ENCODE peak calls at places on chromosome 5, in eight cellular contexts. One of them, this sample, is unnamed.

GRCh38 chr5:158686240-158686639 is 413.5 kb downstream of the EBF1 start:
- DNase-seq in GM13977: no peak
- DNase-seq in nephron progenitor cell: no peak
- DNase-seq in mucosa of descending colon: no peak
- DNase-seq in BJ: no peak
- DNase-seq in fibroblast of pulmonary artery: no peak
- DNase-seq in brain microvascular endothelial cell: no peak
- DNase-seq in RWPE1: no peak
- DNase-seq in this sample: no peak

GRCh38 chr5:160175438-160176218 is 53.7 kb upstream of the FABP6 start:
- DNase-seq in mucosa of descending colon: no peak
- DNase-seq in fibroblast of pulmonary artery: peak; percentile 40
- DNase-seq in GM13977: no peak
- DNase-seq in BJ: no peak
- DNase-seq in brain microvascular endothelial cell: no peak
- DNase-seq in nephron progenitor cell: peak; percentile 44
- DNase-seq in RWPE1: no peak
- DNase-seq in this sample: no peak

GRCh38 chr5:172559004-172559932 is 81.8 kb upstream of the NEURL1B start:
- DNase-seq in nephron progenitor cell: peak; percentile 26
- DNase-seq in mucosa of descending colon: peak; percentile 55
- DNase-seq in GM13977: no peak
- DNase-seq in brain microvascular endothelial cell: peak; percentile 95
- DNase-seq in BJ: peak; percentile 65
- DNase-seq in RWPE1: peak; percentile 92
- DNase-seq in fibroblast of pulmonary artery: peak; percentile 95
- DNase-seq in this sample: no peak

GRCh38 chr5:154132718-154133307 is 57.7 kb upstream of the GALNT10 start:
- DNase-seq in BJ: no peak
- DNase-seq in fibroblast of pulmonary artery: no peak
- DNase-seq in brain microvascular endothelial cell: no peak
- DNase-seq in GM13977: no peak
- DNase-seq in nephron progenitor cell: no peak
- DNase-seq in RWPE1: no peak
- DNase-seq in mucosa of descending colon: no peak
- DNase-seq in this sample: no peak

GRCh38 chr5:179129607-179130071 is 69.5 kb downstream of the ZNF354C start:
- DNase-seq in brain microvascular endothelial cell: no peak
- DNase-seq in GM13977: no peak
- DNase-seq in RWPE1: no peak
- DNase-seq in fibroblast of pulmonary artery: no peak
- DNase-seq in BJ: no peak
- DNase-seq in nephron progenitor cell: no peak
- DNase-seq in mucosa of descending colon: no peak
- DNase-seq in this sample: no peak

GRCh38 chr5:6712136-6712581 is 1.1 kb upstream of the TENT4A start:
- DNase-seq in RWPE1: no peak
- DNase-seq in mucosa of descending colon: peak; percentile 56
- DNase-seq in fibroblast of pulmonary artery: peak; percentile 58
- DNase-seq in GM13977: no peak
- DNase-seq in nephron progenitor cell: peak; percentile 61
- DNase-seq in brain microvascular endothelial cell: peak; percentile 51
- DNase-seq in BJ: no peak
- DNase-seq in this sample: no peak

GRCh38 chr5:149550267-149550582 is 1.0 kb downstream of the CSNK1A1 start:
- DNase-seq in mucosa of descending colon: no peak
- DNase-seq in BJ: peak; percentile 19
- DNase-seq in nephron progenitor cell: no peak
- DNase-seq in GM13977: no peak
- DNase-seq in RWPE1: peak; percentile 54
- DNase-seq in fibroblast of pulmonary artery: peak; percentile 73
- DNase-seq in brain microvascular endothelial cell: no peak
- DNase-seq in this sample: no peak

GRCh38 chr5:118832974-118833373 is 155.4 kb downstream of the DTWD2 start:
- DNase-seq in nephron progenitor cell: no peak
- DNase-seq in brain microvascular endothelial cell: no peak
- DNase-seq in fibroblast of pulmonary artery: no peak
- DNase-seq in mucosa of descending colon: no peak
- DNase-seq in RWPE1: no peak
- DNase-seq in BJ: no peak
- DNase-seq in GM13977: no peak
- DNase-seq in this sample: no peak

GRCh38 chr5:164433471-164433870 is 928.1 kb downstream of the MAT2B start:
- DNase-seq in fibroblast of pulmonary artery: peak; percentile 27
- DNase-seq in brain microvascular endothelial cell: no peak
- DNase-seq in BJ: no peak
- DNase-seq in RWPE1: no peak
- DNase-seq in GM13977: no peak
- DNase-seq in mucosa of descending colon: no peak
- DNase-seq in nephron progenitor cell: no peak
- DNase-seq in this sample: no peak

GRCh38 chr5:100691085-100691484 is 155.9 kb downstream of the FAM174A start:
- DNase-seq in GM13977: no peak
- DNase-seq in brain microvascular endothelial cell: no peak
- DNase-seq in mucosa of descending colon: no peak
- DNase-seq in BJ: no peak
- DNase-seq in RWPE1: no peak
- DNase-seq in fibroblast of pulmonary artery: no peak
- DNase-seq in nephron progenitor cell: no peak
- DNase-seq in this sample: no peak

GRCh38 chr5:30572279-30572678 is 621.2 kb upstream of the CDH6 start:
- DNase-seq in BJ: no peak
- DNase-seq in RWPE1: no peak
- DNase-seq in fibroblast of pulmonary artery: peak; percentile 1
- DNase-seq in nephron progenitor cell: no peak
- DNase-seq in brain microvascular endothelial cell: peak; percentile 51
- DNase-seq in GM13977: no peak
- DNase-seq in mucosa of descending colon: no peak
- DNase-seq in this sample: no peak

GRCh38 chr5:173535976-173536639 is 80.3 kb downstream of the BOD1 start:
- DNase-seq in RWPE1: no peak
- DNase-seq in nephron progenitor cell: no peak
- DNase-seq in BJ: no peak
- DNase-seq in brain microvascular endothelial cell: no peak
- DNase-seq in mucosa of descending colon: no peak
- DNase-seq in GM13977: no peak
- DNase-seq in fibroblast of pulmonary artery: peak; percentile 24
- DNase-seq in this sample: no peak

GRCh38 chr5:151679421-151680155 is 7.1 kb downstream of the SPARC start:
- DNase-seq in BJ: no peak
- DNase-seq in fibroblast of pulmonary artery: no peak
- DNase-seq in brain microvascular endothelial cell: no peak
- DNase-seq in RWPE1: no peak
- DNase-seq in mucosa of descending colon: no peak
- DNase-seq in GM13977: no peak
- DNase-seq in nephron progenitor cell: no peak
- DNase-seq in this sample: no peak

GRCh38 chr5:17156463-17156862 is 61.0 kb upstream of the BASP1 start:
- DNase-seq in RWPE1: no peak
- DNase-seq in GM13977: no peak
- DNase-seq in mucosa of descending colon: no peak
- DNase-seq in brain microvascular endothelial cell: peak; percentile 34
- DNase-seq in fibroblast of pulmonary artery: no peak
- DNase-seq in nephron progenitor cell: no peak
- DNase-seq in BJ: no peak
- DNase-seq in this sample: no peak

GRCh38 chr5:180394031-180394636 is 41.0 kb upstream of the GFPT2 start:
- DNase-seq in RWPE1: no peak
- DNase-seq in mucosa of descending colon: no peak
- DNase-seq in fibroblast of pulmonary artery: no peak
- DNase-seq in nephron progenitor cell: no peak
- DNase-seq in BJ: no peak
- DNase-seq in GM13977: no peak
- DNase-seq in brain microvascular endothelial cell: no peak
- DNase-seq in this sample: no peak

GRCh38 chr5:58773744-58774441 is 191.0 kb downstream of the RAB3C start:
- DNase-seq in mucosa of descending colon: no peak
- DNase-seq in GM13977: no peak
- DNase-seq in RWPE1: no peak
- DNase-seq in brain microvascular endothelial cell: no peak
- DNase-seq in fibroblast of pulmonary artery: no peak
- DNase-seq in nephron progenitor cell: no peak
- DNase-seq in BJ: no peak
- DNase-seq in this sample: no peak

GRCh38 chr5:32949571-32949970 is 238.4 kb downstream of the NPR3 start:
- DNase-seq in GM13977: no peak
- DNase-seq in nephron progenitor cell: no peak
- DNase-seq in RWPE1: peak; percentile 56
- DNase-seq in mucosa of descending colon: no peak
- DNase-seq in fibroblast of pulmonary artery: no peak
- DNase-seq in brain microvascular endothelial cell: no peak
- DNase-seq in BJ: no peak
- DNase-seq in this sample: no peak

DNA sequence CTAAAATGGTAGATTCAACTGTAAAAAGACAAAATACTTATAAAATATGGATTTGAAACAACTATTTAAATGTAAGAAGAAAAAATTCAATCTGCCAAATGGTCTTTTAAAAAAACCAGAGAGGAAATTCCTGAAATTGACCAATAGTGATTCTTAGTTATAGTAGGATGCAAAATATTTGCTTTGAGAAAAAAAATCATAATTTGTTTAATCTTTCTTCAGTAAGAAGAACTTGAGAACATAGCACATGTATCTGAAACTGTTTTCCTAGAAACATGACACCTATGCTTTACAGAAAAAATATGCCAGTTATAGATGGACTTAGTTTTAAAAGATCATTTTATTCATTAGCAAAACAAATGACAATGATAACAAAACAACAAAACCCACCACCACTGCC is 186.9 kb upstream of the CD180 start:
- DNase-seq in brain microvascular endothelial cell: no peak
- DNase-seq in nephron progenitor cell: no peak
- DNase-seq in RWPE1: no peak
- DNase-seq in mucosa of descending colon: no peak
- DNase-seq in GM13977: no peak
- DNase-seq in BJ: no peak
- DNase-seq in fibroblast of pulmonary artery: peak; percentile 8
- DNase-seq in this sample: no peak
- TF ChIP-seq CTCF in brain microvascular endothelial cell: no peak
- TF ChIP-seq CTCF in nephron progenitor cell: no peak
- TF ChIP-seq CTCF in RWPE1: no peak
- TF ChIP-seq CTCF in mucosa of descending colon: no peak
- TF ChIP-seq CTCF in GM13977: no peak
- TF ChIP-seq CTCF in BJ: no peak
- TF ChIP-seq CTCF in fibroblast of pulmonary artery: no peak
- TF ChIP-seq CTCF in this sample: no peak

DNA sequence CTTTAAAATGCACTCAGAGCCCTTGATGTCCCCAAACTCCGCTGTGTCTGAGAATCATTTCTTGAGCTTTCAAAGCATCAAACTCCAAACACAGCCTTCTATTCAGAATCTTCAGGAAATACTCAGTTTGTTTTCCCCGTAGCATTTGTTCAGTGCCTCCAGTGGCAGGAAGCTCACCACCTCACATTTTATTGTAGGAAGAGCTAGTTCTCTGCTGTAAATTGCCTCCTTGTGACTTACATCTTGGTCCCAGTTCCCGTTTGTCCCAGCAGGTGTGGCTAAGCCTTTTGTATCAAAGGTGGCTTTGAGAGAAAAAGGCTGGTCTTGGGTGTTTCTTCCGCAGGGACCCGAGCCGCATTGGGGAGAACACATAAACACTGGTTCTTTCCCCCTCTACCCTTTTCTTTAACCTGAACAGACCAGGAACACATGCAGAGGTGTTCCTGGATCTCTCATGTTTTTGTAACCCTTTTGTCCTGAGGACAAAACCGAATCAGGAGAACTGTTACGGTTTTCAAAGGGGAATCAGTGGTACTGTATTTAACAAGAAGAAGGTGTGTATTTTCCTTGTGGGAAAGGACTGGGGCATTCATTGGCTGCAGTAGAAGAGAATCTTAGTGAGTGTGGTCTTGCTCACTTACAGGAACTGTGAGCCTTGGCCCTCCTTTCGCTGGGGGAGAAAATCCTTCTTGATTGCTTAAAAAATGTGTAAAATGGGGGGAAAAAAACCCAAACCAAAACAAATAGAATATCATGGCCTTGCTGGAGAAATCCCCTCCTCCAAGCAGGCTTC is 1.9 kb downstream of the OSMR start:
- DNase-seq in nephron progenitor cell: no peak
- DNase-seq in RWPE1: no peak
- DNase-seq in GM13977: no peak
- DNase-seq in brain microvascular endothelial cell: no peak
- DNase-seq in BJ: no peak
- DNase-seq in fibroblast of pulmonary artery: no peak
- DNase-seq in mucosa of descending colon: no peak
- DNase-seq in this sample: no peak
- TF ChIP-seq CTCF in nephron progenitor cell: no peak
- TF ChIP-seq CTCF in RWPE1: no peak
- TF ChIP-seq CTCF in GM13977: no peak
- TF ChIP-seq CTCF in brain microvascular endothelial cell: peak; percentile 18
- TF ChIP-seq CTCF in BJ: peak; percentile 16
- TF ChIP-seq CTCF in fibroblast of pulmonary artery: peak; percentile 19
- TF ChIP-seq CTCF in mucosa of descending colon: no peak
- TF ChIP-seq CTCF in this sample: no peak

DNA sequence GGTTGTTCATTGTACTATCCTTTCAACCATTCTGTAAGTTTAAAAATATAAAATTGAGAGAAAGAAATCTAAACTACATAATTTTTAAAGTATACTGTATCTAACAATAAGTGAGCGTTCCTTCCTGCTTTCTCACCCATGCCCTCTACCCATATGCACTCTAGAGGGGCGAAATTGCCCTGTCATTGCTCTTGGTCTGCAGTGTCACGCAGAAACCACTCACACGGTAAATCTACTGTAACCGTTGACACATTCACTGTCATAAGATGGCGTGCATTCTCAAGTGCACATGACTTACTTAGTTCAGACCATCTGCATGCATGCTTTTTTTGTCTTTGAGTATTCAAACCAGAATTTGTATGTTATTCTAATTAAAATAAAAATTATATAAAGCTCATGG is 55.7 kb upstream of the NIPBL start:
- DNase-seq in fibroblast of pulmonary artery: no peak
- DNase-seq in GM13977: no peak
- DNase-seq in RWPE1: no peak
- DNase-seq in nephron progenitor cell: no peak
- DNase-seq in brain microvascular endothelial cell: no peak
- DNase-seq in BJ: no peak
- DNase-seq in mucosa of descending colon: no peak
- DNase-seq in this sample: no peak
- TF ChIP-seq CTCF in fibroblast of pulmonary artery: no peak
- TF ChIP-seq CTCF in GM13977: no peak
- TF ChIP-seq CTCF in RWPE1: no peak
- TF ChIP-seq CTCF in nephron progenitor cell: no peak
- TF ChIP-seq CTCF in brain microvascular endothelial cell: no peak
- TF ChIP-seq CTCF in BJ: no peak
- TF ChIP-seq CTCF in mucosa of descending colon: no peak
- TF ChIP-seq CTCF in this sample: no peak

DNA sequence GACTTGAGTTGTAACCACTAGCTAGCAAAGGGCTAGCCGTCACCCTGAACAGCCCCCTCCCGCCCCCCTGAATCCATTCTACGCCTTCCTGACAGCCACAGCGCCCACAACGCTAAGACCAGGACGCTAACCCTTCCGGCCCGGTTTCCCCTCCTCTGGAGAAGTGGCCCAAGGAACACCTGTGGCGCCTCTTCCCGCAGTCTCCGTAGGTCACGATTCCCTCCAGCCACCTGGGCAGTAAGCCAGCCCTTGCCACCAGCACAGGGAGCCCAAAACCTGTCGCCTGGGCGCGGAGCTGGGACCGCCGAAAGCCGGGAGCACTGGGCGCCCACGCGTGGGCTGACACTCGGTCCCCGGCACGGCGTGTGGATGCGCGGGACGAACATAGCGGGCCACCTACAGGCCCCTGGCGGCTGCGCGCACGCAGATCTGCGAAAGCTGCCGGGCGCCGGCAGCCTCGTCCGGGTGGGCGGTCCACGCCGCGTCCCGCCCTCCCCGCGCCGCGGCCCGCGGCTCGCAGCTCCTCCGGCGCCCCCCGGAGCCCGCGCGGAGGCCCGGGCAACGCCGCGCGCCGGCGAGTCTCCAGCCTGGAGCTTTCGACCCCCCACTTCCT is 596 bp downstream of the IRF1 start:
- DNase-seq in fibroblast of pulmonary artery: peak; percentile 52
- DNase-seq in RWPE1: peak; percentile 43
- DNase-seq in BJ: no peak
- DNase-seq in nephron progenitor cell: no peak
- DNase-seq in GM13977: peak; percentile 79
- DNase-seq in brain microvascular endothelial cell: no peak
- DNase-seq in mucosa of descending colon: peak; percentile 64
- DNase-seq in this sample: no peak
- TF ChIP-seq CTCF in fibroblast of pulmonary artery: peak; percentile 12
- TF ChIP-seq CTCF in RWPE1: peak; percentile 52
- TF ChIP-seq CTCF in BJ: peak; percentile 44
- TF ChIP-seq CTCF in nephron progenitor cell: no peak
- TF ChIP-seq CTCF in GM13977: peak; percentile 48
- TF ChIP-seq CTCF in brain microvascular endothelial cell: no peak
- TF ChIP-seq CTCF in mucosa of descending colon: no peak
- TF ChIP-seq CTCF in this sample: no peak

This sample was measured in D721Med.